ENCODE peak calls at places on chromosome 7, in four cellular contexts. One of them, this sample, is unnamed.

GRCh38 chr7:94004024-94004945 is at the start of gene BET1:
- DNase-seq in HCT116: peak; percentile 90
- DNase-seq in HepG2: peak; percentile 95
- DNase-seq in K562: peak; percentile 92
- DNase-seq in this sample: peak; percentile 93

GRCh38 chr7:35584990-35585389 is 109.9 kb downstream of the HERPUD2 start:
- DNase-seq in HCT116: no peak
- DNase-seq in HepG2: no peak
- DNase-seq in K562: no peak
- DNase-seq in this sample: no peak

GRCh38 chr7:105621617-105622016 is 40.3 kb upstream of the EFCAB10 start:
- DNase-seq in HCT116: no peak
- DNase-seq in HepG2: no peak
- DNase-seq in K562: no peak
- DNase-seq in this sample: no peak

GRCh38 chr7:47128719-47129118 is 453.2 kb downstream of the TNS3 start:
- DNase-seq in HCT116: no peak
- DNase-seq in HepG2: no peak
- DNase-seq in K562: no peak
- DNase-seq in this sample: no peak

GRCh38 chr7:42587826-42588225 is 324.0 kb downstream of the C7orf25 start:
- DNase-seq in HCT116: no peak
- DNase-seq in HepG2: no peak
- DNase-seq in K562: no peak
- DNase-seq in this sample: no peak

GRCh38 chr7:105487559-105488218 is 34.4 kb downstream of the PUS7 start:
- DNase-seq in HCT116: no peak
- DNase-seq in HepG2: peak; percentile 62
- DNase-seq in K562: peak; percentile 79
- DNase-seq in this sample: peak; percentile 61

GRCh38 chr7:150737265-150738055 is at the start of gene GIMAP5:
- DNase-seq in HCT116: no peak
- DNase-seq in HepG2: no peak
- DNase-seq in K562: no peak
- DNase-seq in this sample: no peak

GRCh38 chr7:23247602-23248335 is 1.2 kb downstream of the GPNMB start:
- DNase-seq in HCT116: no peak
- DNase-seq in HepG2: no peak
- DNase-seq in K562: no peak
- DNase-seq in this sample: no peak

GRCh38 chr7:4771737-4772136 is 3.7 kb upstream of the AP5Z1 start:
- DNase-seq in HCT116: no peak
- DNase-seq in HepG2: no peak
- DNase-seq in K562: no peak
- DNase-seq in this sample: no peak

GRCh38 chr7:47653550-47654351 is 71.8 kb upstream of the TNS3 start:
- DNase-seq in HCT116: no peak
- DNase-seq in HepG2: no peak
- DNase-seq in K562: no peak
- DNase-seq in this sample: peak; percentile 53

GRCh38 chr7:109757713-109758112 is 1188.0 kb downstream of the DNAJB9 start:
- DNase-seq in HCT116: no peak
- DNase-seq in HepG2: no peak
- DNase-seq in K562: no peak
- DNase-seq in this sample: no peak

GRCh38 chr7:4957847-4958476 is 1.0 kb downstream of the MMD2 start:
- DNase-seq in HCT116: no peak
- DNase-seq in HepG2: no peak
- DNase-seq in K562: no peak
- DNase-seq in this sample: no peak

GRCh38 chr7:107232568-107233090 is 63.8 kb downstream of the HBP1 start:
- DNase-seq in HCT116: no peak
- DNase-seq in HepG2: no peak
- DNase-seq in K562: no peak
- DNase-seq in this sample: no peak

GRCh38 chr7:94182721-94183120 is 178.6 kb upstream of the BET1 start:
- DNase-seq in HCT116: no peak
- DNase-seq in HepG2: no peak
- DNase-seq in K562: no peak
- DNase-seq in this sample: no peak

GRCh38 chr7:1059200-1060091 is 15.1 kb downstream of the GPR146 start:
- DNase-seq in HCT116: peak; percentile 52
- DNase-seq in HepG2: no peak
- DNase-seq in K562: peak; percentile 94
- DNase-seq in this sample: peak; percentile 71

GRCh38 chr7:1058311-1058710 is 14.0 kb downstream of the GPR146 start:
- DNase-seq in HCT116: no peak
- DNase-seq in HepG2: no peak
- DNase-seq in K562: no peak
- DNase-seq in this sample: no peak

GRCh38 chr7:1057416-1058291 is 13.3 kb downstream of the GPR146 start:
- DNase-seq in HCT116: no peak
- DNase-seq in HepG2: no peak
- DNase-seq in K562: no peak
- DNase-seq in this sample: no peak

GRCh38 chr7:1060315-1061080 is 16.2 kb downstream of the GPR146 start:
- DNase-seq in HCT116: no peak
- DNase-seq in HepG2: no peak
- DNase-seq in K562: no peak
- DNase-seq in this sample: no peak

GRCh38 chr7:1058821-1059199 is 14.5 kb downstream of the GPR146 start:
- DNase-seq in HCT116: no peak
- DNase-seq in HepG2: no peak
- DNase-seq in K562: peak; percentile 38
- DNase-seq in this sample: no peak
- TF ChIP-seq CTCF in HCT116: no peak
- TF ChIP-seq CTCF in HepG2: no peak
- TF ChIP-seq CTCF in K562: no peak
- TF ChIP-seq CTCF in this sample: no peak

DNA sequence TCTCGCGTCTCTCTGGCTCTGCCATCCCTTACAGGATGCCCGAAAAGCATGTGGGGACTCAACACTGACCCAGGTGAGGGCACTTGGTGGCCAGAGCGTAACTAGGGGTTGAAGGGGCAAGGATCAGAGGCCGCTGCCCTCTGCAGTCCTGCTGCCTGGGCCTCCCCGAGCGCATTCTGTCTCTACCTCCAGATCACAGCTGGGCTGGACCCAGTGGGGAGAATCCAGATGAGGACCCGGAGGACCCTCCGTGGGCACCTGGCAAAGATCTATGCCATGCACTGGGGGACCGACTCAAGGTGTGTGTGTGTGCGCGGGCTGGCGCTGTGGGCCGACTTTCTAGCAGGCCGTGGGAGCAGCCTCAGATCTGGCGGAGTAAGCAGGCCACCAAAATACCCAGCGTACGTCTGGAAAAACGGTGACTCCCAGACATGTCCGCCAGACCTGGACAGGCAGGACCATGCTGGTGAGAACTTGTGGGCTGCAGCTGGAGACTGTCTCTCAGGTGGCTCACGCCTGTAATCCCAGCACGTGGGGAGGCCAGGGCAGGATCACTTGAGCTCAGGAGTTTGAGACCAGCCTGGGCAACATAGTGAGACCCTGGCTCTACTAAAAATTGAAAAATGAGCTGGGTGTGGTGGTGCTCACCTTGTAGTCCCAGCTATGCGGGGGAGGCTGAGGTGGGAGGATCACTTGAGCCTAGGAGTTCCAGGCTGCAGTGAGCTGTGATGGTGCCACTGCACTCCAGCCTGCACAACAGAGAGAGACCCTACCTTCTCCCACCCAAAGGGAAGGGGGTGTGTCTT is 3.2 kb downstream of the GNB2 start:
- DNase-seq in HCT116: no peak
- DNase-seq in HepG2: no peak
- DNase-seq in K562: no peak
- DNase-seq in this sample: no peak
- H3K4me3 ChIP-seq in HCT116: no peak overlapping the region
- H3K4me3 ChIP-seq in HepG2: no peak overlapping the region
- H3K4me3 ChIP-seq in K562: peak overlapping the region; percentile 99
- H3K4me3 ChIP-seq in this sample: peak overlapping the region; percentile 98

GRCh38 chr7:112550468-112551060 is 69.8 kb downstream of the LSMEM1 start:
- DNase-seq in HCT116: peak; percentile 56
- DNase-seq in HepG2: peak; percentile 60
- DNase-seq in K562: peak; percentile 64
- DNase-seq in this sample: peak; percentile 74
- TF ChIP-seq ELF1 in HCT116: no peak
- TF ChIP-seq ELF1 in HepG2: no peak
- TF ChIP-seq ELF1 in K562: no peak
- TF ChIP-seq ELF1 in this sample: no peak

GRCh38 chr7:26090927-26091519 is 61.0 kb upstream of the NFE2L3 start:
- DNase-seq in HCT116: peak; percentile 59
- DNase-seq in HepG2: peak; percentile 54
- DNase-seq in K562: peak; percentile 48
- DNase-seq in this sample: peak; percentile 80
- TF ChIP-seq CTCF in HCT116: peak; percentile 81
- TF ChIP-seq CTCF in HepG2: peak; percentile 72
- TF ChIP-seq CTCF in K562: peak; percentile 74
- TF ChIP-seq CTCF in this sample: peak; percentile 97

GRCh38 chr7:95589031-95589430 is 7.3 kb downstream of the PDK4 start:
- DNase-seq in HCT116: no peak
- DNase-seq in HepG2: no peak
- DNase-seq in K562: no peak
- DNase-seq in this sample: no peak

GRCh38 chr7:95590387-95591248 is 5.7 kb downstream of the PDK4 start:
- DNase-seq in HCT116: no peak
- DNase-seq in HepG2: peak; percentile 72
- DNase-seq in K562: no peak
- DNase-seq in this sample: no peak

GRCh38 chr7:95592570-95592969 is 3.7 kb downstream of the PDK4 start:
- DNase-seq in HCT116: no peak
- DNase-seq in HepG2: no peak
- DNase-seq in K562: no peak
- DNase-seq in this sample: no peak

GRCh38 chr7:95586951-95587301 is 9.4 kb downstream of the PDK4 start:
- DNase-seq in HCT116: no peak
- DNase-seq in HepG2: no peak
- DNase-seq in K562: no peak
- DNase-seq in this sample: no peak

GRCh38 chr7:95589766-95590165 is 6.5 kb downstream of the PDK4 start:
- DNase-seq in HCT116: no peak
- DNase-seq in HepG2: no peak
- DNase-seq in K562: no peak
- DNase-seq in this sample: no peak
- H3K4me3 ChIP-seq in HCT116: no peak overlapping the region
- H3K4me3 ChIP-seq in HepG2: no peak overlapping the region
- H3K4me3 ChIP-seq in K562: no peak overlapping the region
- H3K4me3 ChIP-seq in this sample: no peak overlapping the region

GRCh38 chr7:74148491-74148890 is 25.7 kb upstream of the EIF4H start:
- DNase-seq in HCT116: no peak
- DNase-seq in HepG2: peak; percentile 34
- DNase-seq in K562: no peak
- DNase-seq in this sample: no peak
- TF ChIP-seq ELF1 in HCT116: no peak
- TF ChIP-seq ELF1 in HepG2: no peak
- TF ChIP-seq ELF1 in K562: no peak
- TF ChIP-seq ELF1 in this sample: no peak

GRCh38 chr7:116597384-116597783 is 72.5 kb downstream of the CAV1 start:
- DNase-seq in HCT116: no peak
- DNase-seq in HepG2: no peak
- DNase-seq in K562: no peak
- DNase-seq in this sample: no peak

GRCh38 chr7:116598846-116599245 is 73.2 kb upstream of the MET start:
- DNase-seq in HCT116: no peak
- DNase-seq in HepG2: no peak
- DNase-seq in K562: no peak
- DNase-seq in this sample: no peak

GRCh38 chr7:116595063-116595462 is 70.2 kb downstream of the CAV1 start:
- DNase-seq in HCT116: no peak
- DNase-seq in HepG2: no peak
- DNase-seq in K562: no peak
- DNase-seq in this sample: no peak

GRCh38 chr7:116601426-116601825 is 70.6 kb upstream of the MET start:
- DNase-seq in HCT116: no peak
- DNase-seq in HepG2: no peak
- DNase-seq in K562: no peak
- DNase-seq in this sample: no peak

GRCh38 chr7:116598278-116598677 is 73.4 kb downstream of the CAV1 start:
- DNase-seq in HCT116: no peak
- DNase-seq in HepG2: no peak
- DNase-seq in K562: peak; percentile 65
- DNase-seq in this sample: peak; percentile 22
- TF ChIP-seq CTCF in HCT116: peak; percentile 16
- TF ChIP-seq CTCF in HepG2: peak; percentile 83
- TF ChIP-seq CTCF in K562: peak; percentile 89
- TF ChIP-seq CTCF in this sample: peak; percentile 79

DNA sequence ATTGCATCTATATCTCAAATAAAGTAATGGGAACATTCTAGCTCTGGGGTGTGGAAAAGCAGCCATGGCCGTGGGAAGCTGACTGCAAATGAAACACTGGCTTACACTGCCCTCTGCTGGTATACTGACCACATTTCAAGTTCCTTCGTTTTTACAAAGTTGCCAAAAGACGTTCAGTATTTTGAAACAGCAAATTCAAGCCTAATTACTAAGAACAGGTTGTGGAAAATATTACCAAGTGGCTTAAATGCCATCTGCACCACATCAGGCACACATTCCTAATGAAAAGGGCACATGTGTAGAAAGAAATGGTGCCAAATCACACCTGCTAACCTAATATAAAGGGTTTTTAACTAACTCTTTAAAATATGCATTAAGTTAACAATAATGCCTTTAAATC is 83.9 kb downstream of the JAZF1 start:
- DNase-seq in HCT116: peak; percentile 42
- DNase-seq in HepG2: peak; percentile 27
- DNase-seq in K562: peak; percentile 63
- DNase-seq in this sample: peak; percentile 84
- H3K4me3 ChIP-seq in HCT116: no peak overlapping the region
- H3K4me3 ChIP-seq in HepG2: no peak overlapping the region
- H3K4me3 ChIP-seq in K562: no peak overlapping the region
- H3K4me3 ChIP-seq in this sample: no peak overlapping the region